ENCODE peak calls at places on chromosomes 5 and 9, in six cellular contexts. D is AG09309, K is AG10803, B is GM12865, F is body of pancreas, G is adrenal gland. O is an unnamed sample.

GRCh38 chr5:142866563-142867275 is 96.5 kb downstream of the ARHGAP26 start:
- DNase-seq in G (peak; percentile 48), D (no peak), F (peak; percentile 75), K (peak; percentile 67), B (peak; percentile 72), O (peak; percentile 76)

GRCh38 chr9:79477955-79478751 is 93.6 kb upstream of the TLE4 start:
- DNase-seq in G (no peak), B (peak; percentile 54), K (peak; percentile 50), D (no peak), F (peak; percentile 33), O (peak; percentile 92)

GRCh38 chr5:109291090-109291489 is 118.7 kb downstream of the PJA2 start:
- DNase-seq in B (no peak), F (no peak), G (no peak), K (no peak), D (no peak), O (no peak)

GRCh38 chr9:5492965-5493364 is 17.4 kb upstream of the PDCD1LG2 start:
- DNase-seq in D (no peak), K (no peak), F (no peak), B (peak; percentile 48), G (no peak), O (peak; percentile 90)

GRCh38 chr5:135332519-135333150 is 66.4 kb downstream of the MACROH2A1 start:
- DNase-seq in D (no peak), F (no peak), G (no peak), K (peak; percentile 68), B (peak; percentile 44), O (peak; percentile 67)

GRCh38 chr5:43623048-43623447 is 20.1 kb downstream of the NNT start:
- DNase-seq in F (no peak), D (no peak), G (no peak), K (no peak), B (no peak), O (no peak)

GRCh38 chr5:76325876-76326491 is 77.1 kb upstream of the IQGAP2 start:
- DNase-seq in B (peak; percentile 47), K (no peak), F (no peak), G (no peak), D (no peak), O (no peak)

GRCh38 chr9:134629061-134629585 is 12.5 kb upstream of the COL5A1 start:
- DNase-seq in K (no peak), G (no peak), D (no peak), F (no peak), B (no peak), O (no peak)

GRCh38 chr9:77819672-77820071 is 171.6 kb upstream of the GNA14 start:
- DNase-seq in K (peak; percentile 44), D (no peak), G (no peak), B (peak; percentile 28), F (no peak), O (no peak)

GRCh38 chr5:42756630-42757601 is at the start of gene CCDC152:
- DNase-seq in D (no peak), K (peak; percentile 43), F (peak; percentile 14), G (peak; percentile 24), B (peak; percentile 56), O (peak; percentile 4)

GRCh38 chr5:108523360-108523759 is 141.5 kb upstream of the FBXL17 start:
- DNase-seq in K (no peak), F (no peak), B (peak; percentile 68), D (no peak), G (no peak), O (no peak)

GRCh38 chr9:8717146-8717545 is 917.6 kb upstream of the DMAC1 start:
- DNase-seq in F (no peak), B (no peak), D (no peak), G (no peak), K (no peak), O (no peak)

GRCh38 chr5:139686919-139687421 is 38.8 kb downstream of the CXXC5 start:
- DNase-seq in K (no peak), F (peak; percentile 65), D (no peak), G (peak; percentile 45), B (no peak), O (no peak)

GRCh38 chr5:168334161-168335094 is 43.0 kb downstream of the WWC1 start:
- DNase-seq in D (no peak), B (no peak), G (no peak), K (peak; percentile 86), F (peak; percentile 41), O (no peak)

GRCh38 chr5:113574417-113574816 is 60.9 kb downstream of the YTHDC2 start:
- DNase-seq in F (no peak), B (no peak), D (peak; percentile 51), K (peak; percentile 73), G (peak; percentile 26), O (peak; percentile 63)

GRCh38 chr9:21993893-21994525 is at the start of gene CDKN2A:
- DNase-seq in B (peak; percentile 89), D (no peak), K (peak; percentile 46), G (no peak), F (peak; percentile 26), O (peak; percentile 53)

GRCh38 chr5:143562935-143563334 is 159.4 kb upstream of the NR3C1 start:
- DNase-seq in G (no peak), F (peak; percentile 57), D (no peak), B (no peak), K (peak; percentile 48), O (peak; percentile 77)

GRCh38 chr9:133307271-133307670 is 28.7 kb downstream of the SURF6 start:
- DNase-seq in G (no peak), K (no peak), D (no peak), F (no peak), B (no peak), O (no peak)

GRCh38 chr5:98898743-98899142 is 30.1 kb downstream of the CHD1 start:
- DNase-seq in B (no peak), F (no peak), D (no peak), K (no peak), G (no peak), O (no peak)

GRCh38 chr5:5419291-5420210 is 2.9 kb upstream of the ICE1 start:
- DNase-seq in G (no peak), B (peak; percentile 55), D (peak; percentile 76), F (peak; percentile 39), K (peak; percentile 78), O (peak; percentile 64)

GRCh38 chr9:114798793-114799427 is 6.9 kb downstream of the TNFSF15 start:
- DNase-seq in K (no peak), D (no peak), G (no peak), B (no peak), F (no peak), O (peak; percentile 86)

GRCh38 chr5:1094670-1095190 is 17.1 kb downstream of the SLC12A7 start:
- DNase-seq in F (no peak), G (no peak), D (no peak), B (no peak), K (no peak), O (no peak)

GRCh38 chr9:135480071-135480941 is 724 bp downstream of the PPP1R26 start:
- DNase-seq in G (no peak), D (no peak), B (no peak), K (peak; percentile 33), F (no peak), O (peak; percentile 40)

GRCh38 chr5:75337366-75338021 is 474 bp downstream of the HMGCR start:
- DNase-seq in F (no peak), K (peak; percentile 4), D (no peak), G (peak; percentile 63), B (peak; percentile 42), O (peak; percentile 25)

GRCh38 chr9:100700689-100701318 is 122.9 kb downstream of the CAVIN4 start:
- DNase-seq in G (peak; percentile 39), D (no peak), K (peak; percentile 3), F (peak; percentile 45), B (peak; percentile 31), O (peak; percentile 34)

GRCh38 chr5:137735531-137736284 is at the start of gene KLHL3:
- DNase-seq in K (peak; percentile 28), D (no peak), B (peak; percentile 45), G (peak; percentile 33), F (peak; percentile 55), O (peak; percentile 58)

GRCh38 chr9:34526026-34526425 is 3.2 kb upstream of the ENHO start:
- DNase-seq in G (no peak), B (no peak), K (no peak), D (no peak), F (no peak), O (no peak)

GRCh38 chr5:103849934-103850333 is 287.3 kb upstream of the NUDT12 start:
- DNase-seq in B (peak; percentile 59), D (peak; percentile 38), F (no peak), G (no peak), K (peak; percentile 79), O (peak; percentile 84)

GRCh38 chr9:68983008-68983411 is 30.9 kb downstream of the PRKACG start:
- DNase-seq in G (no peak), K (no peak), D (no peak), F (no peak), B (peak; percentile 71), O (no peak)

GRCh38 chr9:78273761-78274160 is 23.2 kb upstream of the PSAT1 start:
- DNase-seq in B (no peak), F (no peak), G (no peak), D (no peak), K (peak; percentile 21), O (peak; percentile 25)

GRCh38 chr5:59873113-59873512 is 20.4 kb downstream of the PDE4D start:
- DNase-seq in F (no peak), D (peak; percentile 35), B (no peak), K (peak; percentile 95), G (no peak), O (no peak)

GRCh38 chr9:70564464-70565190 is 150.2 kb upstream of the KLF9 start:
- DNase-seq in K (no peak), G (no peak), D (no peak), F (no peak), B (no peak), O (no peak)

GRCh38 chr9:70567511-70567910 is 153.1 kb upstream of the KLF9 start:
- DNase-seq in D (peak; percentile 93), G (no peak), B (no peak), K (peak; percentile 28), F (no peak), O (no peak)

GRCh38 chr9:70566066-70566465 is 151.6 kb upstream of the KLF9 start:
- DNase-seq in K (no peak), B (no peak), G (no peak), D (no peak), F (no peak), O (no peak)

GRCh38 chr9:70569070-70569772 is 154.8 kb upstream of the KLF9 start:
- DNase-seq in F (no peak), K (peak; percentile 67), D (no peak), G (no peak), B (no peak), O (no peak)

GRCh38 chr9:70566743-70567142 is 152.3 kb upstream of the KLF9 start:
- DNase-seq in D (no peak), B (no peak), G (no peak), F (peak; percentile 57), K (no peak), O (no peak)
- H3K4me3 ChIP-seq in D (no peak overlapping the region), B (no peak overlapping the region), G (no peak overlapping the region), F (no peak overlapping the region), K (no peak overlapping the region), O (no peak overlapping the region)

GRCh38 chr5:158991391-158991790 is 108.3 kb downstream of the EBF1 start:
- DNase-seq in G (no peak), K (peak; percentile 86), B (no peak), D (no peak), F (no peak), O (no peak)
- TF ChIP-seq CTCF in G (no peak), K (no peak), B (no peak), D (no peak), F (no peak), O (no peak)

GRCh38 chr9:96877269-96877668 is 23.0 kb upstream of the ZNF782 start:
- DNase-seq in G (no peak), F (no peak), K (no peak), B (no peak), D (no peak), O (no peak)
- H3K4me3 ChIP-seq in G (no peak overlapping the region), F (no peak overlapping the region), K (no peak overlapping the region), B (no peak overlapping the region), D (no peak overlapping the region), O (peak overlapping the region; percentile 18)

GRCh38 chr5:101123365-101123764 is 220.3 kb upstream of the ST8SIA4 start:
- DNase-seq in K (no peak), G (no peak), F (no peak), B (no peak), D (no peak), O (no peak)
- TF ChIP-seq CTCF in K (no peak), G (no peak), F (no peak), B (no peak), D (no peak), O (no peak)